ENCODE peak calls at places on chromosomes 3 and 15, in eight cellular contexts. A, P, V, G, C, D, U and L are unnamed samples.

GRCh38 chr3:135896613-135897012 is 68.9 kb upstream of the PPP2R3A start:
- DNase-seq in A (no peak), P (no peak), V (no peak), G (no peak), C (no peak), D (peak), U (no peak), L (peak)

GRCh38 chr3:151091685-151092352 is 6.4 kb downstream of the MED12L start:
- DNase-seq in A (no peak), P (no peak), V (no peak), G (no peak), C (no peak), D (no peak), U (no peak), L (no peak)

GRCh38 chr15:28096720-28097431 is 2.2 kb downstream of the OCA2 start:
- DNase-seq in A (peak), P (peak), V (no peak), G (no peak), C (no peak), D (peak), U (no peak), L (no peak)

GRCh38 chr3:7367968-7368367 is 507.1 kb downstream of the GRM7 start:
- DNase-seq in A (no peak), P (no peak), V (no peak), G (no peak), C (no peak), D (no peak), U (no peak), L (no peak)

GRCh38 chr15:90049666-90050604 is 48.8 kb downstream of the ZNF710 start:
- DNase-seq in A (no peak), P (no peak), V (no peak), G (no peak), C (no peak), D (no peak), U (no peak), L (no peak)

GRCh38 chr15:85414495-85414894 is 34.1 kb downstream of the AKAP13 start:
- DNase-seq in A (no peak), P (no peak), V (no peak), G (peak), C (no peak), D (peak), U (no peak), L (no peak)

GRCh38 chr3:64612082-64612860 is 75.5 kb downstream of the ADAMTS9 start:
- DNase-seq in A (no peak), P (peak), V (no peak), G (no peak), C (peak), D (no peak), U (no peak), L (no peak)

GRCh38 chr3:159654183-159655134 is 334.2 kb upstream of the IL12A start:
- DNase-seq in A (no peak), P (no peak), V (no peak), G (no peak), C (peak), D (peak), U (no peak), L (no peak)

GRCh38 chr3:18840535-18841137 is 307.7 kb upstream of the KCNH8 start:
- DNase-seq in A (no peak), P (no peak), V (no peak), G (no peak), C (no peak), D (no peak), U (no peak), L (no peak)

GRCh38 chr3:45153658-45154437 is 7.7 kb upstream of the CDCP1 start:
- DNase-seq in A (no peak), P (no peak), V (no peak), G (no peak), C (no peak), D (peak), U (no peak), L (no peak)

GRCh38 chr3:70049761-70050160 is 50.2 kb downstream of the SAMMSON start:
- DNase-seq in A (no peak), P (no peak), V (peak), G (no peak), C (no peak), D (peak), U (no peak), L (peak)

GRCh38 chr3:55434789-55435188 is 52.3 kb downstream of the WNT5A start:
- DNase-seq in A (peak), P (no peak), V (no peak), G (peak), C (no peak), D (peak), U (no peak), L (no peak)

GRCh38 chr3:172158741-172159140 is 119.4 kb downstream of the FNDC3B start:
- DNase-seq in A (no peak), P (no peak), V (no peak), G (no peak), C (no peak), D (no peak), U (no peak), L (no peak)

GRCh38 chr3:28906561-28907310 is 374.1 kb upstream of the RBMS3 start:
- DNase-seq in A (no peak), P (no peak), V (no peak), G (no peak), C (no peak), D (no peak), U (no peak), L (no peak)

GRCh38 chr3:134090031-134090430 is 60.3 kb upstream of the SLCO2A1 start:
- DNase-seq in A (no peak), P (no peak), V (no peak), G (no peak), C (no peak), D (peak), U (no peak), L (no peak)

GRCh38 chr15:70409388-70409787 is 311.7 kb upstream of the TLE3 start:
- DNase-seq in A (no peak), P (no peak), V (no peak), G (no peak), C (no peak), D (no peak), U (no peak), L (no peak)

GRCh38 chr3:33915796-33916589 is 117.6 kb downstream of the PDCD6IP start:
- DNase-seq in A (peak), P (no peak), V (no peak), G (no peak), C (no peak), D (peak), U (no peak), L (no peak)

GRCh38 chr3:52890735-52891134 is 6.6 kb downstream of the STIMATE start:
- DNase-seq in A (no peak), P (no peak), V (no peak), G (no peak), C (no peak), D (no peak), U (peak), L (no peak)

GRCh38 chr3:61894988-61895935 is 333.9 kb downstream of the PTPRG start:
- DNase-seq in A (peak), P (no peak), V (peak), G (peak), C (peak), D (peak), U (peak), L (peak)

GRCh38 chr3:8756671-8757070 is 12.7 kb downstream of the OXTR start:
- DNase-seq in A (no peak), P (no peak), V (no peak), G (no peak), C (no peak), D (peak), U (no peak), L (no peak)

GRCh38 chr15:29074045-29074444 is 188.3 kb downstream of the APBA2 start:
- DNase-seq in A (no peak), P (no peak), V (no peak), G (no peak), C (no peak), D (no peak), U (no peak), L (no peak)

GRCh38 chr15:100765458-100766224 is 114.0 kb upstream of the ALDH1A3 start:
- DNase-seq in A (no peak), P (peak), V (no peak), G (no peak), C (no peak), D (no peak), U (peak), L (no peak)

GRCh38 chr15:27686376-27686775 is 412.7 kb downstream of the OCA2 start:
- DNase-seq in A (no peak), P (no peak), V (no peak), G (no peak), C (no peak), D (no peak), U (no peak), L (no peak)

GRCh38 chr3:135215516-135215915 is 420.5 kb downstream of the EPHB1 start:
- DNase-seq in A (no peak), P (no peak), V (no peak), G (no peak), C (no peak), D (no peak), U (no peak), L (no peak)

GRCh38 chr3:160953681-160954080 is 151.5 kb downstream of the B3GALNT1 start:
- DNase-seq in A (no peak), P (no peak), V (no peak), G (no peak), C (no peak), D (no peak), U (no peak), L (no peak)

GRCh38 chr3:125406070-125406469 is 30.9 kb upstream of the ZNF148 start:
- DNase-seq in A (no peak), P (no peak), V (no peak), G (no peak), C (no peak), D (no peak), U (no peak), L (no peak)